ENCODE peak calls at places on chromosome 17, in four cellular contexts. C is cardiac fibroblast, B is neural progenitor cell, V is fibroblast of pulmonary artery. Y is an unnamed sample.

GRCh38 chr17:3025421-3026124 is 37.8 kb downstream of the OR1D5 start:
- DNase-seq in V (no peak), B (no peak), C (no peak), Y (no peak)

GRCh38 chr17:60745544-60745943 is 67.9 kb downstream of the BCAS3 start:
- DNase-seq in C (peak; percentile 14), B (no peak), V (peak; percentile 5), Y (no peak)

GRCh38 chr17:63699638-63700527 is at the start of gene LIMD2:
- DNase-seq in C (peak; percentile 38), B (peak; percentile 90), V (peak; percentile 23), Y (peak; percentile 69)

GRCh38 chr17:75191584-75191983 is 8.8 kb upstream of the SUMO2 start:
- DNase-seq in B (no peak), V (peak; percentile 53), C (peak; percentile 52), Y (no peak)

GRCh38 chr17:50146927-50147640 is 3.4 kb downstream of the PPP1R9B start:
- DNase-seq in C (no peak), B (no peak), V (no peak), Y (no peak)

GRCh38 chr17:29112780-29113295 is 67.4 kb downstream of the MYO18A start:
- DNase-seq in C (peak; percentile 67), B (no peak), V (peak; percentile 38), Y (no peak)

GRCh38 chr17:63082273-63082861 is 116.3 kb downstream of the TANC2 start:
- DNase-seq in B (no peak), C (peak; percentile 76), V (peak; percentile 75), Y (no peak)

GRCh38 chr17:58920773-58921172 is 165.1 kb downstream of the PPM1E start:
- DNase-seq in V (no peak), C (no peak), B (no peak), Y (no peak)

GRCh38 chr17:4120332-4120731 is 22.5 kb downstream of the ZZEF1 start:
- DNase-seq in C (no peak), V (no peak), B (no peak), Y (no peak)

DNA sequence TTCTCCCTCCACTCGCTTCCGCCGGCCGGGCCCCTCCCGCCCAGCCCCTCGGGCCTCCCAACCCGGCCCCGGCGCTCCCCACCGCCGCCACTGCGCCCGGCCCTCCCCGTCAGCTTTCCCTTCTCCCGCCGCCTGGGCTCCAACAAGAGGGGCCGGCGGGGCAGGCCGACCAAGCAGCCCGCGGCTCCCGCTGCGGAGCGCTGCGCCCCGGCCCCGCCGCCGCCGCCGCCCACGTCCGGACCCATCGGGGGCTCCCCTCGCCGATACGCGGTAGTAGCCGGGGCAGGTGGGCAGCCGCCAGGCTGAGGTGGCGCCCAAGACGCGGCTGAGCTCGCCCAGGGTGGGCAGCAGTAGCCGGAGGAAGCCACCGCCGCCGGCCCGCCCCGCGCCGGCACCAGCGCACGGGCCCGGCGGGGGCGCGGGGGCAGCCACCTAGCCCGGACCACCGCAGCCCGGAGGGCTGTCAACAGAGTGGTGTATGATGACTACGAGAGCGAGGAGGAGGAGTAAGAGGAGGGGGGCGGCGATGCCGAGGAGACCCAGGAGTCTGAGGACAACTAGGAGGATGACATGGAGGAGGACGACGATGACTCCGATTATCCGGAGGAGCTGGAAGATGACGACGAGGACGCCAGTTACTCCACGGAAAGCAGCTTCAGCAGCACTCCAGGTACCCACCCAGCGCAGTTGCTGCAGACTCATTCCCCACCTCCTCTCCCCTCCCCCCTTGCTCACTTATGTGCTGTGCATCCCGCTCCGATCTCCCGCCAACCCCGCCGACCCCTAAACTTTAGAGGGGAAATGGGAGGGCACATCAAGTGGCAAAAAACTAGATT is 498 bp downstream of the LRRC37B start:
- DNase-seq in V (peak; percentile 25), B (peak; percentile 67), C (peak; percentile 26), Y (peak; percentile 30)
- TF ChIP-seq CTCF in V (no peak), B (no peak), C (no peak), Y (no peak)

DNA sequence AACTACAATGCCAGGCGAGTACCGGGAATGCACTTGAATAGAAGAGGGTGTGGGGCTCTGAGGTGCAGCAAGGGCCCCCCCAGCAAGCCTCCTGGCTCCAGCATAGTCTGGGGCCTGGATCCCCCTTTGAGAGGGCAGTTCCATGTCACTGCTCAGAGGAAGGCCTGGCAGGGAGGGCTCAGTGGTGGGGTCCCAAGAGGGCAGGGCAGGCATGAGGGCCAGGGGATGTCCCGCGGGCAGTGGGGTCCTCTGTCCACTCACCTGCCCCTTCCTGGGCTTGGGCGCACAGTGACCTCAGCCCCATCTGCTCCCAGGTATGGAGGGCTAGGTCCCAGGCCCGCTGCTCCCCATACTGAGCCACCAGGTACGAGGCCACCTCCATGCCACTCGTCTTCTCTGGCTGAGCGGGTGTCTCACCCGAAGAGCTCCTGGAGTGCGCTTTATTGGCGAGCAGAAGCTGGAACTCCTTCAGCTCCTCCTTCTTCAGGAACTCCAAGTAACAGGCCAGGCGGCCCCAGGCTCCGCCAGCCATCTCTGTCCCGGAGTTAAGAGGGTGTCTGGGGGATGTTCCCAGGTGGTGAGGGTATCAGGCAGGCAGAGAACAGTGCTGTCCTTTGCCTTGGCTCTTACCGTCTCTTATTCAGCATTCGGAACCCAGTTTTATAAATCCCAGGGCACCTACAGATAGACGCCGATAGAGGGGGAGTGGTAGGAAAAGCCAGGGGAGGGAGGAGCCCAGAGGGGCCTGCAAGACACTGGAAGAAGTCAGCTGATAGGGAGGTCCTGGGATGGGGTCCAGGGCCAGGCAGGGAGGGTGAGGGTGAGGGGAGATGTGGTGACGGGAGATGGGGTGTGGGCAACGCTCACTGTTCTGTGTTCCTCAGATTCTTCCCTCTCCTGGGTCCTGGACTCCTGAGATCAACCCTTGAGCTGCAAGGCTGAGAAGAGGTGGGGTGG is 605 bp downstream of the NLRP1 start:
- DNase-seq in V (no peak), C (peak; percentile 64), B (no peak), Y (no peak)
- TF ChIP-seq CTCF in V (peak; percentile 4), C (peak; percentile 12), B (no peak), Y (no peak)

DNA sequence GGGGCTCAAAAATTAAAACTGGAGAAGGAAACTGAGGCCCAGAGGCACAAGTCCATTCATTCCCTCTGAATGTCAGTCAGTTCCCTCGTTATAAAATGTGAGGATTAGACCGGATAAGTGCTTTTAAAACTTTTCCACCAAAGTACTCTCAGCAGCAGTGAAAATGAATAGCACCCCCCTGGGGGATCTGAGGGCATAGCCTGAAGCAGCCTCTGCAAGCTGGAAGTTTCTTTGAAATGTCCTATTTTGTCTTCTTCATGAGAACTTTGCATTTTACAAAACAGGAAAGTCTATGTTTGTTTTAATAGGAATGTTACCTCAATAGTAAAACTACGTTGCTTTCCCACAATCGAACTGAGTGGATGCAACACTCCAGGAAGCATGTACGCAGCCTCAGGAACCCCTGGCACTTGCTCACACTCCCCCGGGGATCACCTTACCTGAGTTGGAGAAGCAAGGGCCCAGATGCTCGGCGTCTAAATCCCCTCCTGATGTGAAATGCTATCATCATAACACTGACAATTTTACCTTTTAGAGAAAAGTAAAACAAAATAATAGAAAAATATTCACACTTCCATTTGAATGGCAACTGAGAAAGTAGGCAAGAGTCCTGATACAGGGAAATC is 272.9 kb downstream of the CEP112 start:
- DNase-seq in V (peak; percentile 33), C (peak; percentile 35), B (peak; percentile 52), Y (no peak)
- TF ChIP-seq CTCF in V (peak; percentile 41), C (peak; percentile 34), B (peak; percentile 45), Y (no peak)

DNA sequence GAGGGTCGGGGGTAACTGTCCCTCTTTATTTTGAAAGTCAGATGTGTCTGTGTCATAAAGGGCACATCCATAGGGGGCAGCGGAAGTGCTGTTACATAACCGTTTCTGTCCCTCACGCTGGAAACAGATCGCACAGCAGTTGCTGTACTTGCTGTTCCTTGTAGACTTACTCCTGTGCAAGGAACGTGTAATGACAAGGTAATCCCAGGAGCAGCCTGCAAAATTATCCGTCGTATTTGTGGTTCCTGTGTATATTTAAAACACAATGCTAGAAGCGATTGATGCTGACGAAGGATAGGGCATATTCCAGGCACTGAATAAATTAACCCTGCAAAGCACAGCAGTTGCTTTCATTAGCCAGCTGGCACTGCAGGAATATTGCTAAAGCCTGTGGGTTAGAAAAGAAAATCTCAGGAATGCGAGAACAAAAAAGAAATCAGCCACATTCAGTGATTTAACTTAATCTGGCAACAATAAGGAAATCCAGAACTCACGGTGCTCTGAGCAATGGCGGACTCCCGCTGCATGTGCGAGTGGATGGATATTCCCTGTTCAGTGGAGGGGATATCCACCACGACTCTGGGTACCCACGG is 76.2 kb downstream of the SPECC1 start:
- DNase-seq in B (peak; percentile 41), C (peak; percentile 41), V (no peak), Y (no peak)
- TF ChIP-seq CTCF in B (peak; percentile 33), C (no peak), V (no peak), Y (no peak)

DNA sequence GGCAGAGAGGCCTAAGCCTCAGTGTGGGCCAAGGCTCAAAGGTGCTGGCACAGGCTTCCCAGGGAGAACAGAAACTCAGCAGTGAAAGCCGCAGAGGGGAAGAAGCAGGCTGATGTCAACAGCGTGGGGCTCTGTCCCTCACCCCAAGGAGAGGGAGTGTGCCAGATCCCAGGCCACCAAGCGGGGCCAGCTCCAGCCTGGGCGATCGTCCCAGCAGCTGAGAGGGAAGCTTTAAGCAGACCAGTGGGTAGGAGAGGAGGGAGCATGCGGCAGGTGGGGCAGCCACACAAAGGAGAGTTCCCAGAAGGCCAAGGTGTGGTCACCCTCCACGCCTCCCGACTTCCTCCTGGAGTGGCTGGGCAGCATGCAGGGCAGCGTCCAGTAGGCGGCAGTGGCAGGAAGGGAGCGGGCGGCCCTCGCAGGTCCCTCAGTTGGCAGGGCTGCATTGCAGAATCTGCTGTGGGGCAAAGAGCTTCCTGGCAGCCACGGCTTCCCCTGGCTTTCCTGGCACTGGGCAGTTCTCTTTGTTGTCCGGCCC is 6.0 kb downstream of the SYNGR2 start:
- DNase-seq in V (no peak), C (no peak), B (no peak), Y (peak; percentile 78)
- TF ChIP-seq CTCF in V (no peak), C (no peak), B (no peak), Y (peak; percentile 63)